ENCODE peak calls at places on chromosomes 3 and 15, in eight cellular contexts. One of them, this sample, is unnamed.
A peak's percentile ranks its signal among the peaks of the same experiment; 100 is the strongest.

GRCh38 chr3:131221731-131222130 is 159.8 kb upstream of the NUDT16 start:
- DNase-seq in HL-60: no peak
- DNase-seq in MCF 10A: no peak
- DNase-seq in NB4: no peak
- DNase-seq in endothelial cell: no peak
- DNase-seq in lower lobe of right lung: no peak
- DNase-seq in stomach: no peak
- DNase-seq in cardiac fibroblast: peak; percentile 67
- DNase-seq in this sample: peak; percentile 63

GRCh38 chr15:47812436-47813109 is 95.3 kb downstream of the SEMA6D start:
- DNase-seq in NB4: no peak
- DNase-seq in MCF 10A: peak; percentile 88
- DNase-seq in lower lobe of right lung: no peak
- DNase-seq in cardiac fibroblast: peak; percentile 41
- DNase-seq in endothelial cell: no peak
- DNase-seq in HL-60: no peak
- DNase-seq in stomach: no peak
- DNase-seq in this sample: peak; percentile 92

GRCh38 chr3:143445118-143445517 is 325.5 kb downstream of the CHST2 start:
- DNase-seq in stomach: no peak
- DNase-seq in endothelial cell: no peak
- DNase-seq in cardiac fibroblast: no peak
- DNase-seq in MCF 10A: no peak
- DNase-seq in lower lobe of right lung: no peak
- DNase-seq in HL-60: no peak
- DNase-seq in NB4: no peak
- DNase-seq in this sample: peak; percentile 76

GRCh38 chr3:50577348-50577747 is 8.0 kb downstream of the HEMK1 start:
- DNase-seq in MCF 10A: no peak
- DNase-seq in endothelial cell: no peak
- DNase-seq in NB4: no peak
- DNase-seq in cardiac fibroblast: no peak
- DNase-seq in HL-60: no peak
- DNase-seq in lower lobe of right lung: no peak
- DNase-seq in stomach: no peak
- DNase-seq in this sample: no peak

GRCh38 chr3:183435701-183436100 is 7.3 kb upstream of the MCF2L2 start:
- DNase-seq in endothelial cell: no peak
- DNase-seq in HL-60: no peak
- DNase-seq in stomach: no peak
- DNase-seq in NB4: no peak
- DNase-seq in MCF 10A: no peak
- DNase-seq in cardiac fibroblast: no peak
- DNase-seq in lower lobe of right lung: no peak
- DNase-seq in this sample: no peak

GRCh38 chr3:157134620-157135191 is 25.2 kb downstream of the CCNL1 start:
- DNase-seq in stomach: peak; percentile 83
- DNase-seq in MCF 10A: no peak
- DNase-seq in cardiac fibroblast: no peak
- DNase-seq in NB4: no peak
- DNase-seq in lower lobe of right lung: no peak
- DNase-seq in endothelial cell: no peak
- DNase-seq in HL-60: no peak
- DNase-seq in this sample: no peak

GRCh38 chr15:68781766-68782588 is 38.7 kb downstream of the ANP32A start:
- DNase-seq in stomach: no peak
- DNase-seq in cardiac fibroblast: no peak
- DNase-seq in endothelial cell: peak; percentile 65
- DNase-seq in MCF 10A: no peak
- DNase-seq in NB4: no peak
- DNase-seq in HL-60: no peak
- DNase-seq in lower lobe of right lung: peak; percentile 74
- DNase-seq in this sample: no peak

GRCh38 chr3:50502225-50502583 is 1.2 kb downstream of the CACNA2D2 start:
- DNase-seq in cardiac fibroblast: no peak
- DNase-seq in NB4: no peak
- DNase-seq in MCF 10A: no peak
- DNase-seq in lower lobe of right lung: no peak
- DNase-seq in stomach: no peak
- DNase-seq in endothelial cell: no peak
- DNase-seq in HL-60: no peak
- DNase-seq in this sample: no peak

GRCh38 chr3:151398895-151399294 is 14.3 kb upstream of the P2RY12 start:
- DNase-seq in HL-60: no peak
- DNase-seq in cardiac fibroblast: no peak
- DNase-seq in MCF 10A: no peak
- DNase-seq in NB4: peak; percentile 2
- DNase-seq in lower lobe of right lung: no peak
- DNase-seq in stomach: no peak
- DNase-seq in endothelial cell: no peak
- DNase-seq in this sample: no peak

GRCh38 chr15:27872355-27872754 is 226.8 kb downstream of the OCA2 start:
- DNase-seq in stomach: no peak
- DNase-seq in lower lobe of right lung: no peak
- DNase-seq in endothelial cell: no peak
- DNase-seq in cardiac fibroblast: no peak
- DNase-seq in NB4: no peak
- DNase-seq in HL-60: no peak
- DNase-seq in MCF 10A: no peak
- DNase-seq in this sample: no peak

DNA sequence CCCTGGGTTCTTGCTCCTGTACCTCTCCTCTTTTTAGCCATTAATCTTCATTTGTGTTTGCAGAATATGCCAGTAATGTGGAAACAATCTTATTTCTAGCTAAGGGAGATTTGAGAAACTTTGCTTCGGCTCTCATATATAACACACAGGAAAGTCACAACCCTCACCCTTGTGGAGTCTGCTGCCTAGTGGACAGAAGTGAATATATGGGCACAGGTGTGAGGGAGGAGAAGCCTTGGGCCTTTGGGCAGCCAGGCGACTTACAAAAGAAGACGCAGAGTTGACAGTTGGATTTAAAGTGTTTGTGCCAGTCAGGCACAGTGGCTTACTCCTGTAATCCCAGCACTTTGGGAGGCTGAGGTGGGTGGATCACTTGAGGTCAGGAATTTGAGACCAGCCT is 181.8 kb upstream of the TBL1XR1 start:
- DNase-seq in cardiac fibroblast: no peak
- DNase-seq in MCF 10A: no peak
- DNase-seq in endothelial cell: no peak
- DNase-seq in lower lobe of right lung: no peak
- DNase-seq in HL-60: no peak
- DNase-seq in NB4: peak; percentile 14
- DNase-seq in stomach: no peak
- DNase-seq in this sample: no peak
- TF ChIP-seq CTCF in cardiac fibroblast: no peak
- TF ChIP-seq CTCF in MCF 10A: no peak
- TF ChIP-seq CTCF in endothelial cell: no peak
- TF ChIP-seq CTCF in lower lobe of right lung: no peak
- TF ChIP-seq CTCF in HL-60: no peak
- TF ChIP-seq CTCF in NB4: no peak
- TF ChIP-seq CTCF in stomach: no peak
- TF ChIP-seq CTCF in this sample: peak; percentile 23

GRCh38 chr3:127746400-127747057 is 73.8 kb downstream of the ABTB1 start:
- DNase-seq in stomach: no peak
- DNase-seq in lower lobe of right lung: no peak
- DNase-seq in MCF 10A: no peak
- DNase-seq in NB4: no peak
- DNase-seq in endothelial cell: no peak
- DNase-seq in HL-60: no peak
- DNase-seq in cardiac fibroblast: no peak
- DNase-seq in this sample: no peak

GRCh38 chr3:127749361-127749760 is 73.0 kb downstream of the MGLL start:
- DNase-seq in endothelial cell: no peak
- DNase-seq in MCF 10A: no peak
- DNase-seq in stomach: no peak
- DNase-seq in HL-60: no peak
- DNase-seq in cardiac fibroblast: no peak
- DNase-seq in NB4: no peak
- DNase-seq in lower lobe of right lung: no peak
- DNase-seq in this sample: no peak

GRCh38 chr3:127747066-127747465 is 74.3 kb downstream of the ABTB1 start:
- DNase-seq in MCF 10A: no peak
- DNase-seq in cardiac fibroblast: no peak
- DNase-seq in HL-60: no peak
- DNase-seq in lower lobe of right lung: no peak
- DNase-seq in endothelial cell: no peak
- DNase-seq in stomach: no peak
- DNase-seq in NB4: no peak
- DNase-seq in this sample: no peak

GRCh38 chr3:127748754-127749327 is 73.5 kb downstream of the MGLL start:
- DNase-seq in HL-60: no peak
- DNase-seq in endothelial cell: no peak
- DNase-seq in stomach: no peak
- DNase-seq in lower lobe of right lung: peak; percentile 69
- DNase-seq in NB4: no peak
- DNase-seq in MCF 10A: no peak
- DNase-seq in cardiac fibroblast: peak; percentile 25
- DNase-seq in this sample: no peak

DNA sequence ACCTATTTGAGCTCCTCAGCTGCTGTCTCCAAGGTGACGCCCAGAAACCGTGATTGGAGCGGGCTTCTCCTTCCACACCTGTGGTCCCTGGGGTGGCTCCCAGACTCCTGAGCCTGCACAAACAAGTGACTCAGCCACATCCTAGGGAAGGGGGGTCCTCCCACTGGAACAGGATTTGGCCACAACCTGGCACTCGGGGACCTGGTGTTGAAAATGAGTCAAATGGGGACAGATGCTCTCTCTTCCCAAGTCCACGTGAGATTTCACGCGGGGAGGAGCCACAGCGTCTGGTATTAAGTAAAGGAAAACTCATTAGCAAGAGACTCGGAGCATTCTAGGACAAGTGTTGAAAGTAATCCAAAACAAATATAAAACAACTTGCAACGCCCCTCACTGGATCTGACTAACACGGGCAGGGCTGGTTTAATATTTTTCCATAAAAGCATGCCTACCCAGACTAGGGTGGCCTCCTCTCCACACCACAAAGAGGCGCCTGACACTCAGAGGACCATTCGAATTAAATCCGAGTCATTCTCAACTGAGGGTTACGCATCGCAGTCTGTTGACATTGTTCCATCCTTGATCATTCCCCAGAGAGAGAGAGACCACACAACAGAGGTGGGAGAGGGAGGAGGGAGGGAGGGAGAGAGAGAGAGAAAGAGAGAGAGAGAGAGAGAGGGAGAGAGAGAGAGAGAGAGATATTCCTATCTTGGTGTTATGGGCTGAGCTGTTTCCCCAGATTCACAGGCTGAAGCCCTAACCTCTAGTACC is 74.4 kb downstream of the MGLL start:
- DNase-seq in HL-60: no peak
- DNase-seq in lower lobe of right lung: peak; percentile 79
- DNase-seq in stomach: peak; percentile 77
- DNase-seq in endothelial cell: no peak
- DNase-seq in NB4: peak; percentile 27
- DNase-seq in cardiac fibroblast: peak; percentile 80
- DNase-seq in MCF 10A: peak; percentile 78
- DNase-seq in this sample: peak; percentile 68
- TF ChIP-seq CTCF in HL-60: no peak
- TF ChIP-seq CTCF in lower lobe of right lung: no peak
- TF ChIP-seq CTCF in stomach: no peak
- TF ChIP-seq CTCF in endothelial cell: no peak
- TF ChIP-seq CTCF in NB4: no peak
- TF ChIP-seq CTCF in cardiac fibroblast: peak; percentile 10
- TF ChIP-seq CTCF in MCF 10A: no peak
- TF ChIP-seq CTCF in this sample: peak; percentile 43

GRCh38 chr3:44198957-44199269 is 42.8 kb upstream of the TOPAZ1 start:
- DNase-seq in NB4: no peak
- DNase-seq in MCF 10A: no peak
- DNase-seq in lower lobe of right lung: no peak
- DNase-seq in stomach: no peak
- DNase-seq in HL-60: no peak
- DNase-seq in cardiac fibroblast: no peak
- DNase-seq in endothelial cell: no peak
- DNase-seq in this sample: no peak
- TF ChIP-seq CTCF in NB4: no peak
- TF ChIP-seq CTCF in MCF 10A: no peak
- TF ChIP-seq CTCF in lower lobe of right lung: no peak
- TF ChIP-seq CTCF in stomach: no peak
- TF ChIP-seq CTCF in HL-60: no peak
- TF ChIP-seq CTCF in cardiac fibroblast: no peak
- TF ChIP-seq CTCF in endothelial cell: no peak
- TF ChIP-seq CTCF in this sample: no peak

GRCh38 chr3:189567772-189568420 is 63.3 kb upstream of the TP63 start:
- DNase-seq in stomach: no peak
- DNase-seq in HL-60: no peak
- DNase-seq in MCF 10A: no peak
- DNase-seq in cardiac fibroblast: no peak
- DNase-seq in lower lobe of right lung: no peak
- DNase-seq in NB4: no peak
- DNase-seq in endothelial cell: no peak
- DNase-seq in this sample: no peak

GRCh38 chr3:189566550-189566949 is 64.6 kb upstream of the TP63 start:
- DNase-seq in endothelial cell: no peak
- DNase-seq in MCF 10A: no peak
- DNase-seq in HL-60: no peak
- DNase-seq in cardiac fibroblast: no peak
- DNase-seq in stomach: no peak
- DNase-seq in NB4: no peak
- DNase-seq in lower lobe of right lung: no peak
- DNase-seq in this sample: no peak

GRCh38 chr3:189568931-189569330 is 62.3 kb upstream of the TP63 start:
- DNase-seq in lower lobe of right lung: no peak
- DNase-seq in cardiac fibroblast: no peak
- DNase-seq in stomach: no peak
- DNase-seq in NB4: no peak
- DNase-seq in MCF 10A: no peak
- DNase-seq in endothelial cell: no peak
- DNase-seq in HL-60: no peak
- DNase-seq in this sample: no peak

GRCh38 chr3:189567322-189567721 is 63.9 kb upstream of the TP63 start:
- DNase-seq in stomach: no peak
- DNase-seq in cardiac fibroblast: no peak
- DNase-seq in HL-60: no peak
- DNase-seq in MCF 10A: no peak
- DNase-seq in NB4: no peak
- DNase-seq in lower lobe of right lung: no peak
- DNase-seq in endothelial cell: no peak
- DNase-seq in this sample: no peak

DNA sequence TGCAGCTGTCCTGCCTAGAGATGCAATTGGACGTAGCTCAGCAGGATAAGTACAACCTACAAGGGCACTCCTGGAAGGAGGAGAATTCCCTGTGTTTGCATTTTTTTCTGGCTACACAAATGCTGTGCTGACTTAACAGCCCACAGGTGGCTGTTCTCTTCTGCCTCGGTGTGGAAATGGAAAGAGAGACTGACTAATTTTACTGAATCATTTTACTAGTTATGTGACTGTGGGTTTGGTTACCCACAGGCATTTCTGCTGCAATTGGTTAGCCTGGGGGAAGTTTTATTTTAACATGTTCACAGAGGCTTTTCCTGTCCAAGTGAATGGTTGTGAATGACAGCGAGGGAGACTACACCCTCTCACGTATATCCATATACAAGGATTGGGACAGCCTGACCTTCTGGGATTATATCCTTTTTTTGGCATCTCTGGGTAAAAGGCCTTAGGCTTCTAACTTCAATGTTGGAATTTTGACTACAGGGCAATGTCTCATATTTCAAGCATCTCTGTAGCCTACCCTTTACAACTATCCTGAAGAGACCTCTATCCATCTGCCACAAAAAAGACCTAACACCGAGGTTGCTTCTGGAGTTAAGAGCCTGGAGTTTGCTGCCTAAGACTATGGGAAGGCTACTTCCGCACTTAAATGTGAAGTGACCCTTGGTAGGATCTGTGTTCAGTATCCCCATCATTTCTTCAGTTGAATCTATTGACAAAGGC is 67.2 kb upstream of the TP63 start:
- DNase-seq in NB4: peak; percentile 11
- DNase-seq in stomach: no peak
- DNase-seq in MCF 10A: peak; percentile 92
- DNase-seq in lower lobe of right lung: no peak
- DNase-seq in endothelial cell: no peak
- DNase-seq in HL-60: no peak
- DNase-seq in cardiac fibroblast: peak; percentile 48
- DNase-seq in this sample: peak; percentile 100
- TF ChIP-seq CTCF in NB4: no peak
- TF ChIP-seq CTCF in stomach: no peak
- TF ChIP-seq CTCF in MCF 10A: no peak
- TF ChIP-seq CTCF in lower lobe of right lung: no peak
- TF ChIP-seq CTCF in endothelial cell: no peak
- TF ChIP-seq CTCF in HL-60: no peak
- TF ChIP-seq CTCF in cardiac fibroblast: no peak
- TF ChIP-seq CTCF in this sample: peak; percentile 51

This sample was measured in foreskin keratinocyte.